ENCODE peak calls at places on chromosomes 11 and 22, in seven cellular contexts. One of them, this sample, is unnamed.

GRCh38 chr22:17724241-17724640 is 50.0 kb downstream of the BID start:
- DNase-seq in K562: no peak
- DNase-seq in A549: no peak
- DNase-seq in IMR-90: peak; percentile 38
- DNase-seq in HepG2: no peak
- DNase-seq in GM12878: no peak
- DNase-seq in H1: no peak
- DNase-seq in this sample: no peak

GRCh38 chr11:125084761-125085231 is 21.7 kb downstream of the SLC37A2 start:
- DNase-seq in K562: no peak
- DNase-seq in A549: no peak
- DNase-seq in IMR-90: no peak
- DNase-seq in HepG2: no peak
- DNase-seq in GM12878: no peak
- DNase-seq in H1: no peak
- DNase-seq in this sample: peak; percentile 15

GRCh38 chr22:29257751-29258181 is 10.0 kb downstream of the RHBDD3 start:
- DNase-seq in K562: no peak
- DNase-seq in A549: no peak
- DNase-seq in IMR-90: no peak
- DNase-seq in HepG2: no peak
- DNase-seq in GM12878: no peak
- DNase-seq in H1: no peak
- DNase-seq in this sample: peak; percentile 24

GRCh38 chr22:50571264-50572175 is 6.7 kb downstream of the CPT1B start:
- DNase-seq in K562: no peak
- DNase-seq in A549: no peak
- DNase-seq in IMR-90: no peak
- DNase-seq in HepG2: no peak
- DNase-seq in GM12878: no peak
- DNase-seq in H1: no peak
- DNase-seq in this sample: no peak

GRCh38 chr11:19080579-19080993 is 20.1 kb upstream of the MRGPRX2 start:
- DNase-seq in K562: no peak
- DNase-seq in A549: no peak
- DNase-seq in IMR-90: peak; percentile 26
- DNase-seq in HepG2: peak; percentile 65
- DNase-seq in GM12878: no peak
- DNase-seq in H1: no peak
- DNase-seq in this sample: no peak

GRCh38 chr11:104408630-104409029 is 244.7 kb upstream of the PDGFD start:
- DNase-seq in K562: no peak
- DNase-seq in A549: no peak
- DNase-seq in IMR-90: no peak
- DNase-seq in HepG2: no peak
- DNase-seq in GM12878: no peak
- DNase-seq in H1: no peak
- DNase-seq in this sample: no peak

GRCh38 chr11:62020661-62021060 is 53.2 kb upstream of the FTH1 start:
- DNase-seq in K562: no peak
- DNase-seq in A549: no peak
- DNase-seq in IMR-90: no peak
- DNase-seq in HepG2: no peak
- DNase-seq in GM12878: no peak
- DNase-seq in H1: no peak
- DNase-seq in this sample: no peak

GRCh38 chr11:94107363-94107762 is 21.3 kb upstream of the PANX1 start:
- DNase-seq in K562: no peak
- DNase-seq in A549: no peak
- DNase-seq in IMR-90: no peak
- DNase-seq in HepG2: no peak
- DNase-seq in GM12878: no peak
- DNase-seq in H1: no peak
- DNase-seq in this sample: no peak

GRCh38 chr22:37165066-37165465 is 15.3 kb upstream of the IL2RB start:
- DNase-seq in K562: no peak
- DNase-seq in A549: no peak
- DNase-seq in IMR-90: no peak
- DNase-seq in HepG2: no peak
- DNase-seq in GM12878: no peak
- DNase-seq in H1: no peak
- DNase-seq in this sample: no peak

GRCh38 chr11:78318733-78319132 is 98.9 kb downstream of the GAB2 start:
- DNase-seq in K562: no peak
- DNase-seq in A549: no peak
- DNase-seq in IMR-90: no peak
- DNase-seq in HepG2: no peak
- DNase-seq in GM12878: no peak
- DNase-seq in H1: no peak
- DNase-seq in this sample: peak; percentile 60

GRCh38 chr11:43573233-43573632 is 107.3 kb upstream of the HSD17B12 start:
- DNase-seq in K562: peak; percentile 60
- DNase-seq in A549: no peak
- DNase-seq in IMR-90: no peak
- DNase-seq in HepG2: peak; percentile 27
- DNase-seq in GM12878: no peak
- DNase-seq in H1: no peak
- DNase-seq in this sample: peak; percentile 51

GRCh38 chr11:119320593-119321524 is 3.9 kb upstream of the MCAM start:
- DNase-seq in K562: peak; percentile 84
- DNase-seq in A549: no peak
- DNase-seq in IMR-90: peak; percentile 65
- DNase-seq in HepG2: no peak
- DNase-seq in GM12878: no peak
- DNase-seq in H1: no peak
- DNase-seq in this sample: no peak

GRCh38 chr22:27718186-27719032 is 83.1 kb downstream of the MN1 start:
- DNase-seq in K562: peak; percentile 90
- DNase-seq in A549: peak; percentile 92
- DNase-seq in IMR-90: peak; percentile 98
- DNase-seq in HepG2: peak; percentile 25
- DNase-seq in GM12878: no peak
- DNase-seq in H1: no peak
- DNase-seq in this sample: peak; percentile 54

GRCh38 chr11:47914743-47915142 is 65.6 kb upstream of the PTPRJ start:
- DNase-seq in K562: no peak
- DNase-seq in A549: no peak
- DNase-seq in IMR-90: no peak
- DNase-seq in HepG2: no peak
- DNase-seq in GM12878: no peak
- DNase-seq in H1: no peak
- DNase-seq in this sample: peak; percentile 41
- H3K27ac ChIP-seq in K562: no peak overlapping the region
- H3K27ac ChIP-seq in A549: no peak overlapping the region
- H3K27ac ChIP-seq in IMR-90: no peak overlapping the region
- H3K27ac ChIP-seq in HepG2: no peak overlapping the region
- H3K27ac ChIP-seq in GM12878: no peak overlapping the region
- H3K27ac ChIP-seq in H1: no peak overlapping the region
- H3K27ac ChIP-seq in this sample: peak overlapping the region; percentile 80

DNA sequence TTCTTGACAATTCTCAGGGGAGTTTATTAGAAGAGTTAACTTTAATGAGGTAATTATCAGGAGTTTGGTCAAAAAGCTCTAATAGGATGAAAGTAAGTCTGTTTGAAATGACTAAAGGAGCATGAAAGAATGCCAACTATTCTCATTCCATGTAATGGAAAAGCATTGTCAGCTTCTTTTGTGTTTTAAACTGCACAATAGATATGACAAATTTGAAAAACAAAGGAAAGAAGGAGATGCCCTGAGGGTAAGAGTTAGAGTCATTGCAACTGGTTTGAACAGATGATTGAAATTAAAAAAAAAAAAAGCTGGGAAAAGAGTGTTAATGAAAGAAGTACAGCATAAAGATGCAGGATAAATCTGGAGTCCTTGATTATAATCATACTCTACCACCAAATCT is 296.8 kb upstream of the FOLH1 start:
- DNase-seq in K562: no peak
- DNase-seq in A549: no peak
- DNase-seq in IMR-90: no peak
- DNase-seq in HepG2: no peak
- DNase-seq in GM12878: no peak
- DNase-seq in H1: no peak
- DNase-seq in this sample: no peak
- TF ChIP-seq USF2 in K562: no peak
- TF ChIP-seq USF2 in A549: no peak
- TF ChIP-seq USF2 in IMR-90: no peak
- TF ChIP-seq USF2 in HepG2: no peak
- TF ChIP-seq USF2 in GM12878: no peak
- TF ChIP-seq USF2 in H1: no peak
- TF ChIP-seq USF2 in this sample: no peak

GRCh38 chr11:5343474-5344335 is at the start of gene OR51B5:
- DNase-seq in K562: no peak
- DNase-seq in A549: no peak
- DNase-seq in IMR-90: peak; percentile 92
- DNase-seq in HepG2: no peak
- DNase-seq in GM12878: no peak
- DNase-seq in H1: no peak
- DNase-seq in this sample: no peak
- H3K27ac ChIP-seq in K562: no peak within 1 kb of the TSS
- H3K27ac ChIP-seq in A549: no peak within 1 kb of the TSS
- H3K27ac ChIP-seq in IMR-90: peak within 1 kb of the TSS; percentile 100
- H3K27ac ChIP-seq in HepG2: no peak within 1 kb of the TSS
- H3K27ac ChIP-seq in GM12878: no peak within 1 kb of the TSS
- H3K27ac ChIP-seq in H1: no peak within 1 kb of the TSS
- H3K27ac ChIP-seq in this sample: no peak within 1 kb of the TSS

GRCh38 chr22:19811811-19812771 is 42.6 kb downstream of the GNB1L start:
- DNase-seq in K562: no peak
- DNase-seq in A549: no peak
- DNase-seq in IMR-90: no peak
- DNase-seq in HepG2: no peak
- DNase-seq in GM12878: no peak
- DNase-seq in H1: no peak
- DNase-seq in this sample: peak; percentile 84

GRCh38 chr22:19811211-19811621 is 43.5 kb downstream of the GNB1L start:
- DNase-seq in K562: no peak
- DNase-seq in A549: no peak
- DNase-seq in IMR-90: no peak
- DNase-seq in HepG2: no peak
- DNase-seq in GM12878: no peak
- DNase-seq in H1: no peak
- DNase-seq in this sample: peak; percentile 32

GRCh38 chr22:19809741-19810140 is 44.9 kb downstream of the GNB1L start:
- DNase-seq in K562: no peak
- DNase-seq in A549: no peak
- DNase-seq in IMR-90: no peak
- DNase-seq in HepG2: no peak
- DNase-seq in GM12878: no peak
- DNase-seq in H1: no peak
- DNase-seq in this sample: no peak

GRCh38 chr22:19808873-19809478 is 45.7 kb downstream of the GNB1L start:
- DNase-seq in K562: no peak
- DNase-seq in A549: no peak
- DNase-seq in IMR-90: no peak
- DNase-seq in HepG2: no peak
- DNase-seq in GM12878: no peak
- DNase-seq in H1: no peak
- DNase-seq in this sample: no peak

GRCh38 chr22:19810381-19811141 is 44.1 kb downstream of the GNB1L start:
- DNase-seq in K562: no peak
- DNase-seq in A549: no peak
- DNase-seq in IMR-90: peak; percentile 81
- DNase-seq in HepG2: no peak
- DNase-seq in GM12878: no peak
- DNase-seq in H1: no peak
- DNase-seq in this sample: peak; percentile 57
- TF ChIP-seq USF2 in K562: no peak
- TF ChIP-seq USF2 in A549: no peak
- TF ChIP-seq USF2 in IMR-90: no peak
- TF ChIP-seq USF2 in HepG2: no peak
- TF ChIP-seq USF2 in GM12878: no peak
- TF ChIP-seq USF2 in H1: no peak
- TF ChIP-seq USF2 in this sample: no peak

This sample was measured in SK-N-SH.